ENCODE peak calls at places on chromosomes 13 and 19, in five cellular contexts. One of them, this sample, is unnamed.

GRCh38 chr19:12847159-12848139 is 9.1 kb downstream of the MAST1 start:
- DNase-seq in PC-3: peak; percentile 94
- DNase-seq in fibroblast of lung: peak; percentile 66
- DNase-seq in suprapubic skin: peak; percentile 87
- DNase-seq in OCI-LY7: peak; percentile 68
- DNase-seq in this sample: peak; percentile 85

GRCh38 chr13:28161370-28161769 is 23.0 kb downstream of the PAN3 start:
- DNase-seq in PC-3: no peak
- DNase-seq in fibroblast of lung: no peak
- DNase-seq in suprapubic skin: no peak
- DNase-seq in OCI-LY7: no peak
- DNase-seq in this sample: no peak

GRCh38 chr19:46654621-46655152 is 6.3 kb downstream of the DACT3 start:
- DNase-seq in PC-3: no peak
- DNase-seq in fibroblast of lung: no peak
- DNase-seq in suprapubic skin: no peak
- DNase-seq in OCI-LY7: no peak
- DNase-seq in this sample: no peak

GRCh38 chr13:28819046-28819747 is 942 bp upstream of the MTUS2 start:
- DNase-seq in PC-3: peak; percentile 6
- DNase-seq in fibroblast of lung: peak; percentile 17
- DNase-seq in suprapubic skin: no peak
- DNase-seq in OCI-LY7: no peak
- DNase-seq in this sample: no peak

GRCh38 chr19:2983351-2984195 is 6.2 kb downstream of the TLE6 start:
- DNase-seq in PC-3: peak; percentile 44
- DNase-seq in fibroblast of lung: peak; percentile 75
- DNase-seq in suprapubic skin: peak; percentile 87
- DNase-seq in OCI-LY7: peak; percentile 58
- DNase-seq in this sample: peak; percentile 71

GRCh38 chr19:1945899-1946298 is 4.9 kb downstream of the CSNK1G2 start:
- DNase-seq in PC-3: peak; percentile 61
- DNase-seq in fibroblast of lung: no peak
- DNase-seq in suprapubic skin: no peak
- DNase-seq in OCI-LY7: peak; percentile 9
- DNase-seq in this sample: peak; percentile 34

GRCh38 chr13:37072024-37072423 is 12.5 kb upstream of the SUPT20H start:
- DNase-seq in PC-3: no peak
- DNase-seq in fibroblast of lung: no peak
- DNase-seq in suprapubic skin: no peak
- DNase-seq in OCI-LY7: no peak
- DNase-seq in this sample: no peak

GRCh38 chr19:55255618-55256423 is 3.0 kb downstream of the PPP6R1 start:
- DNase-seq in PC-3: peak; percentile 95
- DNase-seq in fibroblast of lung: no peak
- DNase-seq in suprapubic skin: no peak
- DNase-seq in OCI-LY7: peak; percentile 73
- DNase-seq in this sample: no peak

GRCh38 chr13:60753641-60754040 is 356.6 kb downstream of the TDRD3 start:
- DNase-seq in PC-3: no peak
- DNase-seq in fibroblast of lung: no peak
- DNase-seq in suprapubic skin: no peak
- DNase-seq in OCI-LY7: no peak
- DNase-seq in this sample: no peak

GRCh38 chr19:23949611-23950010 is 34.9 kb downstream of the ZNF726 start:
- DNase-seq in PC-3: no peak
- DNase-seq in fibroblast of lung: no peak
- DNase-seq in suprapubic skin: no peak
- DNase-seq in OCI-LY7: no peak
- DNase-seq in this sample: no peak

GRCh38 chr19:18675779-18676178 is 7.7 kb upstream of the CRTC1 start:
- DNase-seq in PC-3: peak; percentile 13
- DNase-seq in fibroblast of lung: peak; percentile 16
- DNase-seq in suprapubic skin: no peak
- DNase-seq in OCI-LY7: peak; percentile 48
- DNase-seq in this sample: no peak

GRCh38 chr13:68046900-68047299 is 816.8 kb upstream of the PCDH9 start:
- DNase-seq in PC-3: no peak
- DNase-seq in fibroblast of lung: peak; percentile 29
- DNase-seq in suprapubic skin: no peak
- DNase-seq in OCI-LY7: no peak
- DNase-seq in this sample: no peak

GRCh38 chr13:52353116-52353718 is 52.8 kb downstream of the THSD1 start:
- DNase-seq in PC-3: no peak
- DNase-seq in fibroblast of lung: peak; percentile 70
- DNase-seq in suprapubic skin: no peak
- DNase-seq in OCI-LY7: no peak
- DNase-seq in this sample: no peak

GRCh38 chr19:49436381-49437017 is 4.8 kb downstream of the SLC17A7 start:
- DNase-seq in PC-3: no peak
- DNase-seq in fibroblast of lung: no peak
- DNase-seq in suprapubic skin: no peak
- DNase-seq in OCI-LY7: peak; percentile 86
- DNase-seq in this sample: peak; percentile 38

GRCh38 chr19:41478171-41478570 is 35.2 kb downstream of the ERICH4 start:
- DNase-seq in PC-3: no peak
- DNase-seq in fibroblast of lung: no peak
- DNase-seq in suprapubic skin: no peak
- DNase-seq in OCI-LY7: no peak
- DNase-seq in this sample: no peak

GRCh38 chr19:13262450-13262849 is 112.2 kb downstream of the IER2 start:
- DNase-seq in PC-3: peak; percentile 88
- DNase-seq in fibroblast of lung: peak; percentile 72
- DNase-seq in suprapubic skin: no peak
- DNase-seq in OCI-LY7: peak; percentile 69
- DNase-seq in this sample: peak; percentile 72

GRCh38 chr19:19224852-19225494 is 13.2 kb downstream of the NCAN start:
- DNase-seq in PC-3: peak; percentile 67
- DNase-seq in fibroblast of lung: peak; percentile 59
- DNase-seq in suprapubic skin: no peak
- DNase-seq in OCI-LY7: no peak
- DNase-seq in this sample: peak; percentile 84

GRCh38 chr13:26112843-26113242 is 61.0 kb upstream of the SHISA2 start:
- DNase-seq in PC-3: peak; percentile 37
- DNase-seq in fibroblast of lung: peak; percentile 4
- DNase-seq in suprapubic skin: no peak
- DNase-seq in OCI-LY7: no peak
- DNase-seq in this sample: peak; percentile 8

GRCh38 chr19:58097783-58098681 is at the start of gene ZSCAN18:
- DNase-seq in PC-3: no peak
- DNase-seq in fibroblast of lung: peak; percentile 96
- DNase-seq in suprapubic skin: peak; percentile 98
- DNase-seq in OCI-LY7: no peak
- DNase-seq in this sample: peak; percentile 89

GRCh38 chr19:58096884-58097283 is 1.1 kb downstream of the ZSCAN18 start:
- DNase-seq in PC-3: no peak
- DNase-seq in fibroblast of lung: no peak
- DNase-seq in suprapubic skin: no peak
- DNase-seq in OCI-LY7: no peak
- DNase-seq in this sample: no peak

GRCh38 chr19:58095328-58095727 is 2.7 kb downstream of the ZSCAN18 start:
- DNase-seq in PC-3: no peak
- DNase-seq in fibroblast of lung: no peak
- DNase-seq in suprapubic skin: no peak
- DNase-seq in OCI-LY7: no peak
- DNase-seq in this sample: no peak

GRCh38 chr19:58097349-58097748 is 682 bp downstream of the ZSCAN18 start:
- DNase-seq in PC-3: no peak
- DNase-seq in fibroblast of lung: no peak
- DNase-seq in suprapubic skin: no peak
- DNase-seq in OCI-LY7: no peak
- DNase-seq in this sample: no peak

DNA sequence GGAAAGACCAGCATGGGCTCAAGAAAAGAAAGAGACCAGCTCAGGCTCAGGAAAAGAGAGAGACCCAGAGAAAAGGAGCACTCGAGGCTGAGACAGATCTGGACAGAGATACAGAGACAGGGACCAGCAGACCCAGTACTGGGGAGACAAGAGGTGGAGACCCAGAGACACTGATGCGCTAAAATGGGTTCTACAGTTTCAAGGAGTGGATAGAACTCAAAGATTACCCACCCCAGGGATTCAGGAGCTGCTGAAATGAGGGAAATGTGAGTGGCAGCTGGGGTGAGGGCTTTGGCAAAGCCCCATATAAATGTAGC is 609 bp upstream of the ZSCAN18 start:
- DNase-seq in PC-3: no peak
- DNase-seq in fibroblast of lung: no peak
- DNase-seq in suprapubic skin: no peak
- DNase-seq in OCI-LY7: no peak
- DNase-seq in this sample: no peak
- H3K27ac ChIP-seq in PC-3: no peak overlapping the region
- H3K27ac ChIP-seq in fibroblast of lung: peak overlapping the region; percentile 90
- H3K27ac ChIP-seq in suprapubic skin: peak overlapping the region; percentile 94
- H3K27ac ChIP-seq in OCI-LY7: no peak overlapping the region
- H3K27ac ChIP-seq in this sample: peak overlapping the region; percentile 64

GRCh38 chr19:31002852-31003251 is 346.4 kb downstream of the TSHZ3 start:
- DNase-seq in PC-3: no peak
- DNase-seq in fibroblast of lung: peak; percentile 4
- DNase-seq in suprapubic skin: no peak
- DNase-seq in OCI-LY7: no peak
- DNase-seq in this sample: no peak
- TF ChIP-seq CTCF in PC-3: no peak
- TF ChIP-seq CTCF in fibroblast of lung: no peak
- TF ChIP-seq CTCF in suprapubic skin: no peak
- TF ChIP-seq CTCF in OCI-LY7: no peak
- TF ChIP-seq CTCF in this sample: no peak

GRCh38 chr19:9321338-9321737 is 2.6 kb upstream of the ZNF559 start:
- DNase-seq in PC-3: no peak
- DNase-seq in fibroblast of lung: no peak
- DNase-seq in suprapubic skin: no peak
- DNase-seq in OCI-LY7: no peak
- DNase-seq in this sample: no peak

GRCh38 chr19:9323919-9324583 is at the start of gene ZNF559:
- DNase-seq in PC-3: peak; percentile 96
- DNase-seq in fibroblast of lung: peak; percentile 96
- DNase-seq in suprapubic skin: peak; percentile 95
- DNase-seq in OCI-LY7: peak; percentile 97
- DNase-seq in this sample: peak; percentile 97

GRCh38 chr19:9324584-9324962 is 594 bp downstream of the ZNF559 start:
- DNase-seq in PC-3: no peak
- DNase-seq in fibroblast of lung: no peak
- DNase-seq in suprapubic skin: no peak
- DNase-seq in OCI-LY7: peak; percentile 11
- DNase-seq in this sample: peak; percentile 4

DNA sequence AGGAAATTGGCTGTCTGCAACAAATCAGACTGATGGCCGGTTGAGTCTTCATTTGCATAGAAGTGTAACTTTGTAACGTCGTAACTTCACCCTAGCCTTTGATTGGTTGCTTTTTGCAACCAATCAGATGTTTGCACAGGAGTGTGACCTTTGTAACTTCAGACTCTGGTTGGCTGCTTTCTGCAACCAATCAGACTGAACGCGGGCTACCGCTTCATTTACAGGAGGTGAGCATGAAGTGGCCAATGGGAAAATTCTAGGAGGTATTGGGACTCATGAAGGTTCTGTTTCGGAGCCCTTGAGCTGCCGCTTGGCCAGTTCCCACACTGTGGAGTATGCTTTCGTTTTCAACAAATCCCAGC is 441 bp upstream of the ZNF559 start:
- DNase-seq in PC-3: peak; percentile 50
- DNase-seq in fibroblast of lung: peak; percentile 90
- DNase-seq in suprapubic skin: peak; percentile 77
- DNase-seq in OCI-LY7: peak; percentile 91
- DNase-seq in this sample: peak; percentile 44
- H3K27ac ChIP-seq in PC-3: peak overlapping the region; percentile 6
- H3K27ac ChIP-seq in fibroblast of lung: peak overlapping the region; percentile 70
- H3K27ac ChIP-seq in suprapubic skin: peak overlapping the region; percentile 90
- H3K27ac ChIP-seq in OCI-LY7: peak overlapping the region; percentile 95
- H3K27ac ChIP-seq in this sample: peak overlapping the region; percentile 88

GRCh38 chr13:33307820-33308219 is 22.3 kb upstream of the STARD13 start:
- DNase-seq in PC-3: no peak
- DNase-seq in fibroblast of lung: peak; percentile 65
- DNase-seq in suprapubic skin: no peak
- DNase-seq in OCI-LY7: no peak
- DNase-seq in this sample: no peak

GRCh38 chr13:33313504-33313903 is 27.9 kb upstream of the STARD13 start:
- DNase-seq in PC-3: no peak
- DNase-seq in fibroblast of lung: no peak
- DNase-seq in suprapubic skin: no peak
- DNase-seq in OCI-LY7: no peak
- DNase-seq in this sample: no peak

GRCh38 chr13:33310245-33311038 is 24.9 kb upstream of the STARD13 start:
- DNase-seq in PC-3: peak; percentile 69
- DNase-seq in fibroblast of lung: no peak
- DNase-seq in suprapubic skin: no peak
- DNase-seq in OCI-LY7: no peak
- DNase-seq in this sample: no peak

GRCh38 chr13:33311040-33311439 is 25.5 kb upstream of the STARD13 start:
- DNase-seq in PC-3: no peak
- DNase-seq in fibroblast of lung: no peak
- DNase-seq in suprapubic skin: no peak
- DNase-seq in OCI-LY7: no peak
- DNase-seq in this sample: no peak

DNA sequence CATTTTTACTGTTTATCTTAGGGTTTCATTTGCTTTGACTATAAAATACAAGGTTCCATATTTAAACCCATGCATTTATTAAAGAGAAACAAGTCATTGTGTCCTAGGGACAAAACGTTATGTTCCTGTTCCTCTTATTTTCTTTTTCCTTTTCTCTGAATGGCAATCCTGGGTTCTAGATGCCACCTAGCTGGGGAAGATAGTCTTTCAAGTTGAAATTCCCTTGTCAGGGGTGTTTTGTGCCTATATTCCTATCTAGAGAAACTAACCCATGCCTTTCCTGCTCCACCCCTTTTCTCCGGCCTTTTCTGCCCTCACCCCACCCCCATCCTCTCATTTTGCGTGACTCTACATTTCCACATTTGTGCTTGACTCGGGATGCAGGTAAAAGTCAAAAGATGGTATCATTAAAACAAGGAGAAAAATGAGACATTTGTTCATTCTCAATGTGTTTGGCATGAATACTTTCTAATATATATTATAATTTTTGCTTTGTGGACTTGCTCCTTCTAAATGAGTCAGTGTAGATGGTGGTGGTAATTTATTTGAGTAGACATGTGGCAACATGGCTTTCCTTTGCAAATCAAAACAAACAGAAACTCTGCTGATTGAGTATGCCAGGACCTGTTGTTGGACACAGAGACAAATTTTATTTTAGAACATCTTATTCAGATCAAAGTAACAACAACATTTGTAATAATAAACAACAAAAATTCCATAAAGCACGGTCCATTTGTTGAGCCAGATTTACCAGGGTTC is 26.8 kb upstream of the STARD13 start:
- DNase-seq in PC-3: no peak
- DNase-seq in fibroblast of lung: peak; percentile 58
- DNase-seq in suprapubic skin: no peak
- DNase-seq in OCI-LY7: no peak
- DNase-seq in this sample: peak; percentile 21
- TF ChIP-seq CTCF in PC-3: peak; percentile 30
- TF ChIP-seq CTCF in fibroblast of lung: peak; percentile 32
- TF ChIP-seq CTCF in suprapubic skin: no peak
- TF ChIP-seq CTCF in OCI-LY7: no peak
- TF ChIP-seq CTCF in this sample: peak; percentile 11

GRCh38 chr13:23510979-23511735 is 59.1 kb upstream of the TNFRSF19 start:
- DNase-seq in PC-3: peak; percentile 50
- DNase-seq in fibroblast of lung: peak; percentile 53
- DNase-seq in suprapubic skin: no peak
- DNase-seq in OCI-LY7: peak; percentile 16
- DNase-seq in this sample: no peak
- H3K27ac ChIP-seq in PC-3: peak overlapping the region; percentile 83
- H3K27ac ChIP-seq in fibroblast of lung: no peak overlapping the region
- H3K27ac ChIP-seq in suprapubic skin: peak overlapping the region; percentile 75
- H3K27ac ChIP-seq in OCI-LY7: no peak overlapping the region
- H3K27ac ChIP-seq in this sample: no peak overlapping the region

GRCh38 chr19:35090160-35090794 is 25.3 kb upstream of the FXYD3 start:
- DNase-seq in PC-3: peak; percentile 75
- DNase-seq in fibroblast of lung: peak; percentile 69
- DNase-seq in suprapubic skin: peak; percentile 77
- DNase-seq in OCI-LY7: peak; percentile 84
- DNase-seq in this sample: peak; percentile 88
- TF ChIP-seq CTCF in PC-3: peak; percentile 64
- TF ChIP-seq CTCF in fibroblast of lung: peak; percentile 65
- TF ChIP-seq CTCF in suprapubic skin: peak; percentile 59
- TF ChIP-seq CTCF in OCI-LY7: peak; percentile 85
- TF ChIP-seq CTCF in this sample: peak; percentile 72

This sample was measured in RWPE1.